ENCODE peak calls at places on chromosomes 4 and X, in seven cellular contexts. One of them, this sample, is unnamed.

GRCh38 chr4:184538023-184538599 is 63.8 kb upstream of the IRF2 start:
- DNase-seq in tibial nerve: peak
- DNase-seq in mammary epithelial cell: peak
- DNase-seq in IMR-90: peak
- DNase-seq in breast epithelium: peak
- DNase-seq in foreskin fibroblast: peak
- DNase-seq in cardiac fibroblast: peak
- DNase-seq in this sample: peak

GRCh38 chr4:96913437-96914075 is 1073.7 kb downstream of the PDHA2 start:
- DNase-seq in foreskin fibroblast: no peak
- DNase-seq in IMR-90: no peak
- DNase-seq in breast epithelium: no peak
- DNase-seq in mammary epithelial cell: no peak
- DNase-seq in cardiac fibroblast: peak
- DNase-seq in tibial nerve: no peak
- DNase-seq in this sample: no peak

GRCh38 chrX:15468036-15468435 is 25.1 kb downstream of the PIR start:
- DNase-seq in cardiac fibroblast: peak
- DNase-seq in breast epithelium: no peak
- DNase-seq in IMR-90: peak
- DNase-seq in tibial nerve: peak
- DNase-seq in foreskin fibroblast: peak
- DNase-seq in mammary epithelial cell: peak
- DNase-seq in this sample: no peak

GRCh38 chr4:55475394-55476243 is 71.1 kb downstream of the CLOCK start:
- DNase-seq in tibial nerve: no peak
- DNase-seq in IMR-90: peak
- DNase-seq in foreskin fibroblast: peak
- DNase-seq in mammary epithelial cell: peak
- DNase-seq in breast epithelium: no peak
- DNase-seq in cardiac fibroblast: peak
- DNase-seq in this sample: peak

GRCh38 chrX:49133759-49134158 is 10.2 kb upstream of the GPKOW start:
- DNase-seq in tibial nerve: no peak
- DNase-seq in cardiac fibroblast: no peak
- DNase-seq in IMR-90: no peak
- DNase-seq in breast epithelium: no peak
- DNase-seq in mammary epithelial cell: no peak
- DNase-seq in foreskin fibroblast: no peak
- DNase-seq in this sample: no peak

GRCh38 chrX:11341274-11342256 is 48.4 kb downstream of the AMELX start:
- DNase-seq in mammary epithelial cell: peak
- DNase-seq in foreskin fibroblast: peak
- DNase-seq in breast epithelium: no peak
- DNase-seq in IMR-90: peak
- DNase-seq in cardiac fibroblast: peak
- DNase-seq in tibial nerve: peak
- DNase-seq in this sample: peak

GRCh38 chr4:54731552-54731951 is 73.8 kb downstream of the KIT start:
- DNase-seq in breast epithelium: no peak
- DNase-seq in cardiac fibroblast: no peak
- DNase-seq in mammary epithelial cell: no peak
- DNase-seq in foreskin fibroblast: no peak
- DNase-seq in tibial nerve: no peak
- DNase-seq in IMR-90: no peak
- DNase-seq in this sample: no peak

GRCh38 chr4:2087170-2087569 is 28.0 kb downstream of the NAT8L start:
- DNase-seq in tibial nerve: no peak
- DNase-seq in mammary epithelial cell: no peak
- DNase-seq in cardiac fibroblast: no peak
- DNase-seq in breast epithelium: no peak
- DNase-seq in foreskin fibroblast: peak
- DNase-seq in IMR-90: no peak
- DNase-seq in this sample: no peak

GRCh38 chr4:80228460-80228859 is 31.2 kb downstream of the PRDM8 start:
- DNase-seq in mammary epithelial cell: no peak
- DNase-seq in cardiac fibroblast: no peak
- DNase-seq in IMR-90: no peak
- DNase-seq in tibial nerve: no peak
- DNase-seq in breast epithelium: no peak
- DNase-seq in foreskin fibroblast: no peak
- DNase-seq in this sample: no peak

GRCh38 chrX:76109654-76110053 is 63.2 kb upstream of the PBDC1 start:
- DNase-seq in cardiac fibroblast: no peak
- DNase-seq in IMR-90: no peak
- DNase-seq in breast epithelium: no peak
- DNase-seq in mammary epithelial cell: no peak
- DNase-seq in foreskin fibroblast: no peak
- DNase-seq in tibial nerve: no peak
- DNase-seq in this sample: no peak

GRCh38 chr4:55038176-55038890 is 87.1 kb downstream of the KDR start:
- DNase-seq in cardiac fibroblast: peak
- DNase-seq in tibial nerve: peak
- DNase-seq in breast epithelium: no peak
- DNase-seq in IMR-90: no peak
- DNase-seq in foreskin fibroblast: peak
- DNase-seq in mammary epithelial cell: peak
- DNase-seq in this sample: no peak

GRCh38 chr4:80732010-80732409 is 298.5 kb upstream of the BMP3 start:
- DNase-seq in cardiac fibroblast: no peak
- DNase-seq in foreskin fibroblast: peak
- DNase-seq in IMR-90: peak
- DNase-seq in breast epithelium: no peak
- DNase-seq in tibial nerve: no peak
- DNase-seq in mammary epithelial cell: peak
- DNase-seq in this sample: no peak

GRCh38 chrX:23907106-23907495 is 637 bp downstream of the APOO start:
- DNase-seq in IMR-90: no peak
- DNase-seq in mammary epithelial cell: no peak
- DNase-seq in breast epithelium: no peak
- DNase-seq in cardiac fibroblast: no peak
- DNase-seq in tibial nerve: no peak
- DNase-seq in foreskin fibroblast: no peak
- DNase-seq in this sample: no peak

GRCh38 chrX:154484255-154485149 is 1.9 kb downstream of the UBL4A start:
- DNase-seq in breast epithelium: no peak
- DNase-seq in foreskin fibroblast: peak
- DNase-seq in IMR-90: no peak
- DNase-seq in mammary epithelial cell: no peak
- DNase-seq in tibial nerve: no peak
- DNase-seq in cardiac fibroblast: no peak
- DNase-seq in this sample: no peak
- H3K4me3 ChIP-seq in breast epithelium: no peak
- H3K4me3 ChIP-seq in foreskin fibroblast: no peak
- H3K4me3 ChIP-seq in IMR-90: no peak
- H3K4me3 ChIP-seq in mammary epithelial cell: no peak
- H3K4me3 ChIP-seq in tibial nerve: no peak
- H3K4me3 ChIP-seq in cardiac fibroblast: no peak
- H3K4me3 ChIP-seq in this sample: peak

GRCh38 chr4:87309625-87310024 is 13.1 kb downstream of the HSD17B13 start:
- DNase-seq in mammary epithelial cell: no peak
- DNase-seq in breast epithelium: no peak
- DNase-seq in cardiac fibroblast: peak
- DNase-seq in IMR-90: no peak
- DNase-seq in tibial nerve: no peak
- DNase-seq in foreskin fibroblast: no peak
- DNase-seq in this sample: no peak
- TF ChIP-seq CTCF in mammary epithelial cell: no peak
- TF ChIP-seq CTCF in breast epithelium: no peak
- TF ChIP-seq CTCF in cardiac fibroblast: no peak
- TF ChIP-seq CTCF in IMR-90: no peak
- TF ChIP-seq CTCF in tibial nerve: no peak
- TF ChIP-seq CTCF in foreskin fibroblast: no peak
- TF ChIP-seq CTCF in this sample: no peak

GRCh38 chr4:186266699-186267467 is 894 bp downstream of the F11 start:
- DNase-seq in mammary epithelial cell: no peak
- DNase-seq in breast epithelium: no peak
- DNase-seq in cardiac fibroblast: peak
- DNase-seq in IMR-90: peak
- DNase-seq in foreskin fibroblast: no peak
- DNase-seq in tibial nerve: no peak
- DNase-seq in this sample: no peak
- H3K4me3 ChIP-seq in mammary epithelial cell: no peak
- H3K4me3 ChIP-seq in breast epithelium: no peak
- H3K4me3 ChIP-seq in cardiac fibroblast: no peak
- H3K4me3 ChIP-seq in IMR-90: no peak
- H3K4me3 ChIP-seq in foreskin fibroblast: no peak
- H3K4me3 ChIP-seq in tibial nerve: no peak
- H3K4me3 ChIP-seq in this sample: no peak

DNA sequence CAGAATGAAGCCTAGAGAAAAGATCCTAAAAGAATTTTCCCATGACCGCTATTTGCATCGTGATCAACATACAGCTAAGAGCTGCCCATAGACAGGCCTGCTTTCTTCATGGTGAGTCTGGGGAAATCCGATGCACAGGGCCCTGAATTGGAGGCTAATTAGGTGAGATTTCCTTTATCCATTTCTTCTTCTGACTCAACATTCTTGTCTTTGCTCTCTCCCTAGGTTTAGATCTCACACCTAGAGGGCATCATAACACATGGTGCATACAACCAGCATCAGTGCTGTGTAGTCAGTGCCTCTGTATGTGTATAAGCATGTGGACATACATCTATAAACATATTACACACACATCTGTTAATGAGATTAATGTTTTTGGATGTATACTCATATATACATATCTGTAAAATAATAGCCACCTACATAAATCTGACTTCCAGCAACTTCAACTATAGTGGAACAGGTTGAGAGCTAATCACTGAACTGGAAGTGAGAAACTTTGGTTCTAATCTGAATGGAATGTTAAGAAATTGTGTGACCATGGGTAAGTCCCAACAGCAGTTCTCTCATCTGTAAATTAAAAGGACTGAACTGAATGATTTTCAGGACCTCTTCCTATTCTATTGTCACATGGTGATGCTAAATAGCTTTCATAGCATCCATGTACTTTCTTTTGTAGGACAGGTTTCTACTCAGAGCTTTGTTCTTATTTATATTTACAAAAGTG is 17.5 kb downstream of the GATB start:
- DNase-seq in mammary epithelial cell: peak
- DNase-seq in cardiac fibroblast: no peak
- DNase-seq in foreskin fibroblast: no peak
- DNase-seq in breast epithelium: no peak
- DNase-seq in tibial nerve: no peak
- DNase-seq in IMR-90: no peak
- DNase-seq in this sample: no peak
- TF ChIP-seq CTCF in mammary epithelial cell: no peak
- TF ChIP-seq CTCF in cardiac fibroblast: no peak
- TF ChIP-seq CTCF in foreskin fibroblast: no peak
- TF ChIP-seq CTCF in breast epithelium: no peak
- TF ChIP-seq CTCF in tibial nerve: no peak
- TF ChIP-seq CTCF in IMR-90: no peak
- TF ChIP-seq CTCF in this sample: no peak

GRCh38 chr4:98908182-98908581 is 20.8 kb downstream of the EIF4E start:
- DNase-seq in cardiac fibroblast: no peak
- DNase-seq in tibial nerve: no peak
- DNase-seq in breast epithelium: no peak
- DNase-seq in mammary epithelial cell: no peak
- DNase-seq in IMR-90: peak
- DNase-seq in foreskin fibroblast: no peak
- DNase-seq in this sample: no peak

GRCh38 chr4:98903561-98903960 is 25.4 kb downstream of the EIF4E start:
- DNase-seq in cardiac fibroblast: no peak
- DNase-seq in tibial nerve: no peak
- DNase-seq in IMR-90: no peak
- DNase-seq in foreskin fibroblast: no peak
- DNase-seq in breast epithelium: no peak
- DNase-seq in mammary epithelial cell: no peak
- DNase-seq in this sample: no peak

GRCh38 chr4:98905297-98905696 is 23.6 kb downstream of the EIF4E start:
- DNase-seq in breast epithelium: no peak
- DNase-seq in mammary epithelial cell: no peak
- DNase-seq in IMR-90: no peak
- DNase-seq in cardiac fibroblast: no peak
- DNase-seq in tibial nerve: no peak
- DNase-seq in foreskin fibroblast: no peak
- DNase-seq in this sample: no peak

GRCh38 chr4:98903963-98904362 is 25.0 kb downstream of the EIF4E start:
- DNase-seq in IMR-90: no peak
- DNase-seq in mammary epithelial cell: no peak
- DNase-seq in cardiac fibroblast: no peak
- DNase-seq in tibial nerve: no peak
- DNase-seq in breast epithelium: no peak
- DNase-seq in foreskin fibroblast: no peak
- DNase-seq in this sample: no peak

GRCh38 chr4:98905834-98906233 is 23.1 kb downstream of the EIF4E start:
- DNase-seq in mammary epithelial cell: no peak
- DNase-seq in breast epithelium: no peak
- DNase-seq in tibial nerve: no peak
- DNase-seq in foreskin fibroblast: peak
- DNase-seq in IMR-90: peak
- DNase-seq in cardiac fibroblast: peak
- DNase-seq in this sample: no peak
- H3K4me3 ChIP-seq in mammary epithelial cell: no peak
- H3K4me3 ChIP-seq in breast epithelium: no peak
- H3K4me3 ChIP-seq in tibial nerve: no peak
- H3K4me3 ChIP-seq in foreskin fibroblast: no peak
- H3K4me3 ChIP-seq in IMR-90: no peak
- H3K4me3 ChIP-seq in cardiac fibroblast: no peak
- H3K4me3 ChIP-seq in this sample: no peak

DNA sequence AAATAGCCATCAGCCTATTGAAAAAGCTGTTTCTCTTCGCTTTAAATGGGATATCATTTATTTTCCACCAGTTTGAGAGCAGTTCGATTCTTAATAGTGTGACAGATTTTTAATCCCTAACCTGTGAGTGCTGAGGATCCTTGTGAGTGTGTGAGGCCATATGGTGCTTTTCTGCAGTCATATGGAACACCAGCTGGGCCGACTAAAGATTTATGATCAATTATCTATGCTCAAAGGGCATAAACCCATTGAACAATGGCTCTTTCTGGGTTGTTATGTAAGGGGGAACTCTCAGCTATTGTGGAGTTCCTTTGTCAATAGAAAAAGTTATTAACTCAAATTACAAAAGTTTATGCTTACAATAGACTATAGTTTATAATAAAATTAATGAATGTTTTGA is 1003.6 kb downstream of the FAT4 start:
- DNase-seq in tibial nerve: no peak
- DNase-seq in breast epithelium: no peak
- DNase-seq in foreskin fibroblast: no peak
- DNase-seq in mammary epithelial cell: no peak
- DNase-seq in cardiac fibroblast: no peak
- DNase-seq in IMR-90: no peak
- DNase-seq in this sample: no peak
- TF ChIP-seq CTCF in tibial nerve: no peak
- TF ChIP-seq CTCF in breast epithelium: no peak
- TF ChIP-seq CTCF in foreskin fibroblast: no peak
- TF ChIP-seq CTCF in mammary epithelial cell: no peak
- TF ChIP-seq CTCF in cardiac fibroblast: no peak
- TF ChIP-seq CTCF in IMR-90: no peak
- TF ChIP-seq CTCF in this sample: no peak